ENCODE peak calls at places on chromosomes 2 and 18, in six cellular contexts. L is HT-29, R is NCI-H1417, M is ureter, T is foreskin fibroblast, H is tibial artery. Y is an unnamed sample.

GRCh38 chr2:227720680-227721079 is 2.9 kb upstream of the SLC19A3 start:
- DNase-seq in H (no peak), T (no peak), L (no peak), M (no peak), R (no peak), Y (no peak)

GRCh38 chr2:43106767-43107527 is 119.5 kb downstream of the ZFP36L2 start:
- DNase-seq in R (no peak), T (no peak), H (peak), L (no peak), M (no peak), Y (no peak)

GRCh38 chr2:11409184-11409959 is 56.6 kb downstream of the E2F6 start:
- DNase-seq in L (no peak), R (no peak), H (no peak), T (peak), M (no peak), Y (no peak)

GRCh38 chr18:62332437-62332816 is 7.3 kb downstream of the TNFRSF11A start:
- DNase-seq in M (no peak), H (no peak), L (no peak), T (no peak), R (no peak), Y (no peak)

GRCh38 chr18:12934454-12935071 is 13.2 kb upstream of the SEH1L start:
- DNase-seq in R (peak), T (peak), H (peak), M (peak), L (peak), Y (peak)

GRCh38 chr18:2482711-2483475 is 88.4 kb downstream of the METTL4 start:
- DNase-seq in M (no peak), R (no peak), T (no peak), H (no peak), L (no peak), Y (no peak)

GRCh38 chr2:172226244-172227061 is 123.8 kb upstream of the DLX2 start:
- DNase-seq in T (no peak), R (no peak), M (peak), L (peak), H (no peak), Y (no peak)

GRCh38 chr18:35159782-35160181 is 81.1 kb upstream of the ZNF397 start:
- DNase-seq in T (no peak), M (no peak), H (no peak), L (no peak), R (no peak), Y (no peak)

GRCh38 chr2:31980674-31981356 is 30.0 kb downstream of the MEMO1 start:
- DNase-seq in L (peak), R (no peak), H (no peak), M (no peak), T (no peak), Y (no peak)

GRCh38 chr2:689877-690510 is 12.8 kb upstream of the TMEM18 start:
- DNase-seq in L (no peak), M (no peak), H (no peak), R (no peak), T (no peak), Y (no peak)

GRCh38 chr18:41371718-41372117 is 583.3 kb upstream of the PIK3C3 start:
- DNase-seq in R (no peak), H (no peak), M (no peak), L (no peak), T (no peak), Y (no peak)

GRCh38 chr2:70084973-70085710 is 2.1 kb upstream of the PCBP1 start:
- DNase-seq in M (peak), T (no peak), L (peak), R (peak), H (peak), Y (peak)

GRCh38 chr2:768484-768883 is 91.3 kb upstream of the TMEM18 start:
- DNase-seq in H (no peak), M (no peak), T (no peak), L (no peak), R (no peak), Y (no peak)

GRCh38 chr2:145744541-145745386 is 1224.8 kb upstream of the ZEB2 start:
- DNase-seq in R (no peak), L (no peak), H (no peak), M (no peak), T (peak), Y (no peak)

GRCh38 chr2:102668171-102668570 is 48.8 kb downstream of the SLC9A2 start:
- DNase-seq in M (no peak), L (no peak), T (no peak), H (no peak), R (no peak), Y (no peak)

GRCh38 chr18:79939096-79939495 is 12.4 kb downstream of the SLC66A2 start:
- DNase-seq in M (no peak), H (no peak), T (no peak), R (no peak), L (no peak), Y (no peak)

GRCh38 chr2:205700331-205701132 is 18.2 kb downstream of the NRP2 start:
- DNase-seq in H (peak), R (no peak), M (no peak), L (no peak), T (peak), Y (no peak)

GRCh38 chr18:741931-742512 is 29.6 kb upstream of the ENOSF1 start:
- DNase-seq in M (no peak), R (peak), L (peak), T (peak), H (no peak), Y (no peak)

GRCh38 chr2:159399716-159400525 is 113.4 kb upstream of the WDSUB1 start:
- DNase-seq in L (no peak), H (no peak), R (no peak), M (no peak), T (peak), Y (no peak)